ENCODE peak calls at places on chromosomes 1 and 21, in seven cellular contexts. D is tibial artery, T is mesendoderm, H is pancreas, M is esophagus squamous epithelium, I is stomach, F is lung. K is an unnamed sample. For H3K4me1, the result is how much of the 10 kb centered on the place peaks cover.

GRCh38 chr21:41663805-41664788 is 102.8 kb downstream of the RIPK4 start:
- DNase-seq in D (no peak), T (no peak), H (no peak), M (no peak), I (no peak), F (no peak), K (no peak)

GRCh38 chr1:110150330-110151174 is at the start of gene SLC6A17:
- DNase-seq in D (no peak), T (peak), H (no peak), M (no peak), I (no peak), F (no peak), K (peak)

GRCh38 chr1:91553196-91553595 is 52.5 kb downstream of the CDC7 start:
- DNase-seq in D (peak), T (no peak), H (no peak), M (no peak), I (no peak), F (no peak), K (no peak)

GRCh38 chr1:48600182-48600581 is 128.2 kb upstream of the SPATA6 start:
- DNase-seq in D (no peak), T (no peak), H (no peak), M (no peak), I (no peak), F (no peak), K (no peak)

GRCh38 chr1:6870571-6870970 is 85.3 kb downstream of the CAMTA1 start:
- DNase-seq in D (no peak), T (no peak), H (no peak), M (no peak), I (no peak), F (no peak), K (no peak)

GRCh38 chr1:28160677-28161328 is 15.7 kb downstream of the PTAFR start:
- DNase-seq in D (peak), T (no peak), H (no peak), M (no peak), I (no peak), F (no peak), K (no peak)

GRCh38 chr1:17377325-17377953 is 5.4 kb downstream of the PADI6 start:
- DNase-seq in D (no peak), T (peak), H (no peak), M (no peak), I (no peak), F (no peak), K (peak)

GRCh38 chr1:203557390-203557789 is 63.4 kb downstream of the OPTC start:
- DNase-seq in D (peak), T (no peak), H (no peak), M (no peak), I (no peak), F (no peak), K (no peak)

GRCh38 chr1:57421366-57421765 is 2.5 kb downstream of the DAB1 start:
- DNase-seq in D (no peak), T (peak), H (no peak), M (no peak), I (no peak), F (no peak), K (no peak)

GRCh38 chr1:19100008-19100407 is 110.1 kb downstream of the UBR4 start:
- DNase-seq in D (no peak), T (no peak), H (no peak), M (no peak), I (no peak), F (no peak), K (no peak)

GRCh38 chr1:167103236-167103894 is 9.5 kb downstream of the STYXL2 start:
- DNase-seq in D (no peak), T (peak), H (no peak), M (no peak), I (no peak), F (no peak), K (no peak)

GRCh38 chr21:35332841-35333426 is 283.8 kb upstream of the RUNX1 start:
- DNase-seq in D (no peak), T (no peak), H (no peak), M (no peak), I (no peak), F (no peak), K (no peak)

GRCh38 chr1:216330262-216330661 is 93.0 kb downstream of the USH2A start:
- DNase-seq in D (no peak), T (no peak), H (no peak), M (no peak), I (no peak), F (no peak), K (no peak)

GRCh38 chr1:151002006-151002405 is 4.7 kb downstream of the MINDY1 start:
- DNase-seq in D (no peak), T (no peak), H (no peak), M (no peak), I (no peak), F (no peak), K (no peak)

GRCh38 chr21:44428281-44428942 is 26.9 kb upstream of the LRRC3 start:
- DNase-seq in D (peak), T (peak), H (no peak), M (no peak), I (peak), F (no peak), K (no peak)

GRCh38 chr1:177926201-177926600 is 43.7 kb downstream of the SEC16B start:
- DNase-seq in D (no peak), T (no peak), H (no peak), M (no peak), I (no peak), F (no peak), K (no peak)
- H3K27ac ChIP-seq in D (no peak), T (no peak), H (no peak), M (peak), I (peak), F (no peak), K (no peak)

DNA sequence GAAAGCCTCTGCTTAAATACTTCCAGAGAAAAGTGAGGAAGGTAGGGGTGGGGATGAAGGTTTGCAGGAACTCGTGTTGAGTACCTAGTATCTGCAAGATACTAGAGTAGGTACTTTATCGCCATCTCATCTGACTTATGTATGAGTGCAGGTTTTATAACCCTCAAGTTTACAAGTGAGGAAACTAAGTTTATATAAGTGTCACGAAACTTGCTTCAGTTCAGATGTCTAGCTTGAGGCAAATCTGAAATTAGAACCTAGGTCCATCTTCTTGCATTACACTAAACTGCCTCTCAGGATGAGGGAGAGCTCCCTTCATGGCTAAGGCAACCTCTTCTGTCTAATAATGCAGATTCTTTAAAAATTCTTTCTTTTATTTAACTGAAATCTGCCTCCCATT is 43.5 kb downstream of the NFIA start:
- DNase-seq in D (no peak), T (no peak), H (no peak), M (no peak), I (no peak), F (no peak), K (no peak)
- H3K4me3 ChIP-seq in D (no peak), T (no peak), H (no peak), M (no peak), I (no peak), F (no peak), K (no peak)

GRCh38 chr1:175750366-175751111 is 7.1 kb upstream of the TNR start:
- DNase-seq in D (no peak), T (peak), H (no peak), M (no peak), I (no peak), F (no peak), K (no peak)
- H3K4me1 ChIP-seq in D (under half), T (under half), H (under half), M (under half), I (under half), F (under half), K (under half)

DNA sequence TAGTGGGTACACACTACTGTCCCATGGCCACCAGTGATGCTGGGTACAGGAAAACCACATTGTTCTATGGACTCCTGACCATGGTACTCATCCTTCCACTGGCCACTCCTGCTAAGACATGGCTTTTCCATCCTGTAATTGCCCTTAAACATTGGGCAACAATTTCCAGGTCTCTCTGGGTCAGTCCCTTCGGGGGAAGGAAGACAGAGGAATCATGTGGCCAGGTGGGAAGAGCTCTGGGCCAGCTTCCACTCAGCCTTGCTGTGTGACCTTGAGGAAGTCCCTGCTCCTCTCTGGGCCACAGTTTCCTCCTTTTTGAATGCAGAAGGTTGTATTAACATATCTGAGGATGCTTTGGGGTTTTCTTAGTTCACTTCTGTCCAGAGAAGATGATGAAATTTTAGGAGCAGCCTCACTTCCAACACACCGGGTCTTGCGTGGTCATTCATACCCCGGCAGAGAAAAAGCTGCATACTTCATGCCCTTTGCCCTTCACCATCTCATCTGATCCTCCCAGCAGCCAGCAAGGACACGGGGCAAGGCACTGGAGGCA is 50.8 kb downstream of the SRRM1 start:
- DNase-seq in D (no peak), T (no peak), H (no peak), M (no peak), I (no peak), F (no peak), K (no peak)
- H3K27ac ChIP-seq in D (no peak), T (no peak), H (no peak), M (peak), I (no peak), F (peak), K (no peak)

GRCh38 chr1:44129616-44130500 is 11.2 kb downstream of the KLF17 start:
- DNase-seq in D (no peak), T (no peak), H (no peak), M (no peak), I (no peak), F (no peak), K (no peak)
- H3K4me3 ChIP-seq in D (no peak), T (no peak), H (no peak), M (no peak), I (no peak), F (no peak), K (no peak)

GRCh38 chr1:246159290-246160227 is 347.5 kb downstream of the SMYD3 start:
- DNase-seq in D (no peak), T (no peak), H (no peak), M (no peak), I (no peak), F (no peak), K (no peak)

GRCh38 chr1:246160905-246161304 is 346.2 kb downstream of the SMYD3 start:
- DNase-seq in D (no peak), T (no peak), H (no peak), M (no peak), I (no peak), F (no peak), K (peak)

GRCh38 chr1:246160398-246160797 is 346.7 kb downstream of the SMYD3 start:
- DNase-seq in D (no peak), T (no peak), H (no peak), M (no peak), I (no peak), F (no peak), K (no peak)

GRCh38 chr1:246162560-246162959 is 344.5 kb downstream of the SMYD3 start:
- DNase-seq in D (no peak), T (no peak), H (no peak), M (no peak), I (no peak), F (no peak), K (no peak)

DNA sequence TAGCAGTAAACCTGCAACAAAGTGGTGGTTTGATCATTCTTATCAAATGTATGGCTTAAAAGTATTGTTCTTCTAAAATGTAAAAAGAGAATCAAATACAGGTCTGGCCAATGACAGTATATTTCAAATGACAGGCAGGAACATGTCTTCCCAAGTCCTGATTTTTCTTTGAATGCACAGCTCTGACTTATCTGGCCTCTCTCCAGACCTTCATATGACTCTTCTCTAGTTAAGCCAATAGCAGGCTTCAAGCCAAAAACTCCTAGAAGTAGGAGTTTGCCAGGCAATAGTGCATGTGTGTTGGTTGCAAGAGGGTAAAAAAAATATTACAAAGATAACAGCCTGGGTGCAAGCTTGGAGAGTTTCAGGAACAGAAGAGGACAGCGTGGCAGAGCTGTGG is 345.5 kb downstream of the SMYD3 start:
- DNase-seq in D (no peak), T (no peak), H (no peak), M (no peak), I (no peak), F (no peak), K (no peak)
- H3K4me1 ChIP-seq in D (under half), T (under half), H (under half), M (under half), I (under half), F (under half), K (under half)

K was measured in thyroid gland.